ENCODE peak calls at places on chromosomes 5 and 9, in nine cellular contexts. P is CD8-positive, alpha-beta T cell; F is mammary epithelial cell; J is mucosa of descending colon; C is A549; Z is tibial artery; K is tibial nerve; N is cardiac muscle cell; H is esophagus squamous epithelium. Y is an unnamed sample. For H3K4me1 and H3K9me3, the result is how much of the 10 kb centered on the place peaks cover.

GRCh38 chr5:174725261-174725990 is 1.0 kb downstream of the MSX2 start:
- DNase-seq in P (no peak), F (peak), J (no peak), C (no peak), Z (no peak), K (no peak), N (no peak), H (no peak), Y (no peak)

GRCh38 chr5:111697881-111698757 is 58.9 kb downstream of the NREP start:
- DNase-seq in P (no peak), F (no peak), J (no peak), C (peak), Z (no peak), K (no peak), N (peak), H (no peak), Y (no peak)

GRCh38 chr5:124259017-124259416 is 487.4 kb downstream of the ZNF608 start:
- DNase-seq in P (no peak), F (no peak), J (no peak), C (no peak), Z (no peak), K (no peak), N (no peak), H (no peak), Y (no peak)

GRCh38 chr9:504921-505821 is 290.5 kb downstream of the DOCK8 start:
- DNase-seq in P (no peak), F (peak), J (peak), C (peak), Z (no peak), K (no peak), N (peak), H (no peak), Y (no peak)

GRCh38 chr9:93298498-93299417 is 114.8 kb downstream of the WNK2 start:
- DNase-seq in P (no peak), F (no peak), J (no peak), C (no peak), Z (peak), K (no peak), N (no peak), H (no peak), Y (no peak)

GRCh38 chr9:121362813-121363585 is 7.1 kb downstream of the STOM start:
- DNase-seq in P (no peak), F (peak), J (no peak), C (peak), Z (no peak), K (no peak), N (no peak), H (no peak), Y (no peak)

GRCh38 chr9:785997-786396 is 55.5 kb upstream of the DMRT1 start:
- DNase-seq in P (no peak), F (no peak), J (no peak), C (no peak), Z (no peak), K (no peak), N (no peak), H (no peak), Y (no peak)

GRCh38 chr5:67050635-67051034 is 146.0 kb downstream of the CD180 start:
- DNase-seq in P (no peak), F (no peak), J (no peak), C (no peak), Z (no peak), K (no peak), N (no peak), H (no peak), Y (no peak)

GRCh38 chr5:7396169-7397004 is 449 bp downstream of the ADCY2 start:
- DNase-seq in P (no peak), F (no peak), J (no peak), C (no peak), Z (no peak), K (no peak), N (peak), H (no peak), Y (no peak)

GRCh38 chr9:105432247-105432857 is 15.5 kb upstream of the FSD1L start:
- DNase-seq in P (no peak), F (no peak), J (no peak), C (no peak), Z (no peak), K (no peak), N (no peak), H (no peak), Y (no peak)

DNA sequence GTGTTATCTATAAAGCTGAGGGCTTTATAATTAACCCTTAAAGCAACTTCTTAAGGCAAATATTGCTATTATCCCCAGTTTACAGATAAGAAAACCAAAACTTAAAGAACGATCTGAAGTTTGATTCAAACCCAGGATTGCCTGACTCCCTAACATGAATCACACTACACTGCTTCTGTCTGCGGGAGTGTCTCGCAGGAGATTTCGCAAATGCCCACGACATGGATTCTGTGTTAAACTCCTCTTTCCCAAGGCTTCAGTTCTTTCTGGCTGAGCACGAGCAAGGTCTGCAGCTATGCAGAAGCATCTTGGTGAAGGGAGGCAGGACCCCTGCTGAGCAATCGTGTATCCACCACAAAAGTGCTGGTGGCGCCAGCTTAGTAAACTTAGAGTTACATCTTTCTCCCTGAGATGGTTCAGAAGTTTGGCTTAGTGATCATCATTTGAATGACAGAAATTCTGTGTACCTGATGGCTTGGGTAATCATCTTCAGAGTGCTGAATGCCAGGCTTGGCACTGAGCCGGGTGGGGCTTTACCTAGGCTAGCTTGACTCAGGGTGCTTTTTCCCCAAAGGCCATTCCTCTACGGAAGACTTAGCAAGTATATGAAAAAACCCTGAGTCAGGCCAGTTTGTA is 81.4 kb upstream of the PIK3R1 start:
- DNase-seq in P (no peak), F (no peak), J (peak), C (no peak), Z (no peak), K (no peak), N (no peak), H (no peak), Y (no peak)
- TF ChIP-seq CTCF in P (no peak), F (no peak), J (no peak), C (no peak), Z (no peak), K (no peak), N (no peak), H (no peak), Y (no peak)

GRCh38 chr9:127534931-127535330 is 77.1 kb upstream of the STXBP1 start:
- DNase-seq in P (no peak), F (peak), J (no peak), C (no peak), Z (no peak), K (no peak), N (no peak), H (no peak), Y (no peak)
- H3K4me1 ChIP-seq in P (under half), F (half or more), J (under half), C (under half), Z (half or more), K (under half), N (under half), H (half or more), Y (half or more)

DNA sequence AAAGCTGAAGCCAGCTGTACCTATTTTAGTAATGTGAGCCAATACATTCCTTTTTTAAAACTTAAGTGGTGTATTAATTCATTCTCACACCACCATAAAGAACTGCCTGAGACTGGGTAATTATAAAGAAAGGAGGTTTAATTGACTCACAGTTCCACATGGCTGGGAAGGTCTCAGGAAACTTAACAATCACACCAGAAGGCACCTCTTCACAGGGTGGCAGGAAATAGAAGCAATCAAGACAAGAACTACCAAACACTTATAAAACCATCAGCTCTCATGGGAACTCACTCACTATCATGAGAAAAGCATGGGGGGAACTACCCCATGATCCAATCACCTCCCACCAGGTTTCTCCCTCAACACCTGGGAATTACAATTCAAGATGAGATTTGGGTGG is 21.0 kb downstream of the ESM1 start:
- DNase-seq in P (no peak), F (no peak), J (no peak), C (no peak), Z (no peak), K (no peak), N (no peak), H (no peak), Y (no peak)
- H3K9me3 ChIP-seq in P (under half), F (under half), J (under half), C (under half), Z (under half), K (under half), N (under half), H (under half), Y (under half)

GRCh38 chr5:168609806-168610482 is 30.8 kb upstream of the PANK3 start:
- DNase-seq in P (no peak), F (no peak), J (no peak), C (no peak), Z (no peak), K (no peak), N (no peak), H (no peak), Y (no peak)

GRCh38 chr5:168608821-168609220 is 29.7 kb upstream of the PANK3 start:
- DNase-seq in P (no peak), F (no peak), J (no peak), C (no peak), Z (no peak), K (no peak), N (no peak), H (no peak), Y (no peak)

GRCh38 chr5:168603776-168604175 is 24.6 kb upstream of the PANK3 start:
- DNase-seq in P (no peak), F (peak), J (no peak), C (no peak), Z (no peak), K (no peak), N (no peak), H (no peak), Y (no peak)

GRCh38 chr5:168611163-168611562 is 32.0 kb upstream of the PANK3 start:
- DNase-seq in P (no peak), F (no peak), J (no peak), C (no peak), Z (no peak), K (no peak), N (peak), H (no peak), Y (no peak)

GRCh38 chr5:168607946-168608345 is 28.8 kb upstream of the PANK3 start:
- DNase-seq in P (no peak), F (no peak), J (no peak), C (no peak), Z (no peak), K (no peak), N (no peak), H (no peak), Y (no peak)
- TF ChIP-seq CTCF in P (no peak), F (no peak), J (no peak), C (no peak), Z (no peak), K (no peak), N (no peak), H (no peak), Y (no peak)